ENCODE peak calls at places on chromosomes 5 and 9, in six cellular contexts. Q, L, D, K, J and W are unnamed samples.

GRCh38 chr5:173920866-173921265 is 32.7 kb downstream of the CPEB4 start:
- DNase-seq in Q (no peak), L (no peak), D (no peak), K (no peak), J (no peak), W (peak)

GRCh38 chr9:13769641-13770040 is 490.1 kb upstream of the MPDZ start:
- DNase-seq in Q (no peak), L (no peak), D (no peak), K (no peak), J (no peak), W (no peak)

GRCh38 chr5:51829691-51830090 is 446.4 kb downstream of the ISL1 start:
- DNase-seq in Q (no peak), L (no peak), D (no peak), K (peak), J (no peak), W (no peak)

GRCh38 chr9:128765499-128765898 is 6.2 kb downstream of the ZER1 start:
- DNase-seq in Q (no peak), L (no peak), D (no peak), K (no peak), J (no peak), W (no peak)

GRCh38 chr5:9714187-9714586 is 84.0 kb upstream of the TAS2R1 start:
- DNase-seq in Q (no peak), L (no peak), D (no peak), K (no peak), J (no peak), W (no peak)

GRCh38 chr5:151427258-151427657 is 20.1 kb upstream of the SLC36A1 start:
- DNase-seq in Q (no peak), L (no peak), D (no peak), K (no peak), J (no peak), W (no peak)

GRCh38 chr5:171606414-171607024 is 179.1 kb upstream of the SMIM23 start:
- DNase-seq in Q (no peak), L (no peak), D (no peak), K (no peak), J (no peak), W (peak)

GRCh38 chr5:14816374-14816998 is 55.1 kb downstream of the ANKH start:
- DNase-seq in Q (no peak), L (no peak), D (no peak), K (no peak), J (no peak), W (no peak)

GRCh38 chr5:87004101-87004500 is 263.6 kb upstream of the RASA1 start:
- DNase-seq in Q (peak), L (no peak), D (no peak), K (no peak), J (no peak), W (no peak)

GRCh38 chr5:74073257-74073656 is 447.3 kb downstream of the ARHGEF28 start:
- DNase-seq in Q (no peak), L (no peak), D (no peak), K (no peak), J (no peak), W (no peak)

GRCh38 chr5:12707560-12707959 is 803.3 kb upstream of the CTNND2 start:
- DNase-seq in Q (no peak), L (no peak), D (no peak), K (no peak), J (no peak), W (no peak)

GRCh38 chr5:80153586-80154126 is 102.2 kb downstream of the SERINC5 start:
- DNase-seq in Q (no peak), L (no peak), D (peak), K (no peak), J (no peak), W (no peak)

GRCh38 chr5:135438712-135439111 is 8.4 kb downstream of the DCANP1 start:
- DNase-seq in Q (no peak), L (no peak), D (peak), K (no peak), J (no peak), W (no peak)

GRCh38 chr5:151675225-151675955 is 11.3 kb downstream of the SPARC start:
- DNase-seq in Q (no peak), L (no peak), D (no peak), K (no peak), J (no peak), W (no peak)

GRCh38 chr5:154444559-154445421 is 1.0 kb upstream of the SAP30L start:
- DNase-seq in Q (no peak), L (peak), D (no peak), K (no peak), J (no peak), W (peak)

GRCh38 chr5:8906303-8906967 is 639.4 kb downstream of the SEMA5A start:
- DNase-seq in Q (peak), L (no peak), D (no peak), K (no peak), J (no peak), W (no peak)

GRCh38 chr9:84670106-84670800 is 724 bp downstream of the NTRK2 start:
- DNase-seq in Q (no peak), L (peak), D (no peak), K (no peak), J (no peak), W (no peak)

GRCh38 chr5:178483620-178484019 is 106.6 kb downstream of the COL23A1 start:
- DNase-seq in Q (no peak), L (no peak), D (peak), K (no peak), J (peak), W (no peak)

GRCh38 chr5:138936225-138936967 is 61.3 kb upstream of the LRRTM2 start:
- DNase-seq in Q (no peak), L (no peak), D (peak), K (no peak), J (no peak), W (no peak)

GRCh38 chr9:94111446-94111845 is 27.2 kb downstream of the PTPDC1 start:
- DNase-seq in Q (no peak), L (no peak), D (no peak), K (no peak), J (no peak), W (no peak)

GRCh38 chr9:120235081-120235480 is 344.9 kb downstream of the CDK5RAP2 start:
- DNase-seq in Q (no peak), L (no peak), D (no peak), K (no peak), J (no peak), W (no peak)

GRCh38 chr9:117555964-117556629 is 141.2 kb upstream of the ASTN2 start:
- DNase-seq in Q (peak), L (no peak), D (no peak), K (peak), J (peak), W (peak)

GRCh38 chr9:79615038-79615437 is 43.3 kb downstream of the TLE4 start:
- DNase-seq in Q (no peak), L (no peak), D (no peak), K (no peak), J (no peak), W (no peak)

GRCh38 chr5:141051526-141051876 is 327 bp downstream of the PCDHB1 start:
- DNase-seq in Q (no peak), L (peak), D (no peak), K (no peak), J (no peak), W (no peak)

GRCh38 chr5:83265318-83265717 is 188.0 kb downstream of the XRCC4 start:
- DNase-seq in Q (peak), L (peak), D (no peak), K (peak), J (no peak), W (no peak)

GRCh38 chr5:108113950-108114349 is 267.9 kb downstream of the FBXL17 start:
- DNase-seq in Q (no peak), L (no peak), D (no peak), K (no peak), J (no peak), W (no peak)